ENCODE peak calls at places on chromosomes 4 and X, in nine cellular contexts. L is fibroblast of lung, A is mucosa of descending colon, Q is IMR-90, C is astrocyte, V is uterus, I is PC-3, Z is HFF-Myc, U is epithelial cell of proximal tubule. J is an unnamed sample.

GRCh38 chrX:17376381-17377046 is 1.5 kb downstream of the NHS start:
- DNase-seq in Z (no peak), Q (no peak), U (no peak), C (no peak), A (peak), L (no peak), I (peak), V (peak), J (no peak)

GRCh38 chrX:118521435-118521834 is 25.8 kb downstream of the DOCK11 start:
- DNase-seq in C (peak), Q (peak), V (no peak), A (no peak), U (no peak), Z (no peak), L (peak), I (no peak), J (peak)

GRCh38 chr4:13933163-13933562 is 305.6 kb upstream of the BOD1L1 start:
- DNase-seq in I (no peak), Z (no peak), L (peak), V (no peak), Q (peak), C (peak), A (no peak), U (no peak), J (peak)

GRCh38 chrX:135384161-135384836 is 37.4 kb upstream of the SMIM10L2A start:
- DNase-seq in Z (no peak), C (no peak), L (no peak), A (no peak), U (no peak), V (no peak), I (no peak), Q (no peak), J (no peak)

GRCh38 chr4:4329496-4329895 is 39.4 kb downstream of the ZBTB49 start:
- DNase-seq in Q (no peak), Z (no peak), C (no peak), U (no peak), V (no peak), L (no peak), I (no peak), A (no peak), J (no peak)

GRCh38 chr4:87025023-87025613 is 90.3 kb downstream of the AFF1 start:
- DNase-seq in C (no peak), U (no peak), L (no peak), Q (no peak), I (no peak), Z (no peak), V (no peak), A (no peak), J (no peak)

GRCh38 chrX:135389717-135390116 is 32.0 kb upstream of the SMIM10L2A start:
- DNase-seq in C (no peak), U (peak), Z (no peak), L (no peak), I (peak), V (no peak), A (no peak), Q (no peak), J (no peak)

GRCh38 chr4:83362492-83363329 is 28.1 kb upstream of the HPSE start:
- DNase-seq in I (peak), Q (peak), L (peak), U (no peak), C (peak), Z (peak), A (no peak), V (no peak), J (peak)

DNA sequence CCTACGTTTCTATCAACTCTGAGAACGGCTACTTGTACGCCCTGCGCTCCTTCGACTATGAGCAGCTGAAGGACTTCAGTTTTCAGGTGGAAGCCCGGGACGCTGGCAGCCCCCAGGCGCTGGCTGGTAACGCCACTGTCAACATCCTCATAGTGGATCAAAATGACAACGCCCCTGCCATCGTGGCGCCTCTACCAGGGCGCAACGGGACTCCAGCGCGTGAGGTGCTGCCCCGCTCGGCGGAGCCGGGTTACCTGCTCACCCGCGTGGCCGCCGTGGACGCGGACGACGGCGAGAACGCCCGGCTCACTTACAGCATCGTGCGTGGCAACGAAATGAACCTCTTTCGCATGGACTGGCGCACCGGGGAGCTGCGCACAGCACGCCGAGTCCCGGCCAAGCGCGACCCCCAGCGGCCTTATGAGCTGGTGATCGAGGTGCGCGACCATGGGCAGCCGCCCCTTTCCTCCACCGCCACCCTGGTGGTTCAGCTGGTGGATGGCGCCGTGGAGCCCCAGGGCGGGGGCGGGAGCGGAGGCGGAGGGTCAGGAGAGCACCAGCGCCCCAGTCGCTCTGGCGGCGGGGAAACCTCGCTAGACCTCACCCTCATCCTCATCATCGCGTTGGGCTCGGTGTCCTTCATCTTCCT is 2.7 kb downstream of the PCDH10 start:
- DNase-seq in C (peak), V (no peak), L (peak), I (no peak), Q (no peak), A (no peak), Z (no peak), U (no peak), J (no peak)
- TF ChIP-seq CTCF in C (no peak), V (no peak), L (peak), I (no peak), Q (peak), A (no peak), Z (no peak), U (no peak), J (no peak)

DNA sequence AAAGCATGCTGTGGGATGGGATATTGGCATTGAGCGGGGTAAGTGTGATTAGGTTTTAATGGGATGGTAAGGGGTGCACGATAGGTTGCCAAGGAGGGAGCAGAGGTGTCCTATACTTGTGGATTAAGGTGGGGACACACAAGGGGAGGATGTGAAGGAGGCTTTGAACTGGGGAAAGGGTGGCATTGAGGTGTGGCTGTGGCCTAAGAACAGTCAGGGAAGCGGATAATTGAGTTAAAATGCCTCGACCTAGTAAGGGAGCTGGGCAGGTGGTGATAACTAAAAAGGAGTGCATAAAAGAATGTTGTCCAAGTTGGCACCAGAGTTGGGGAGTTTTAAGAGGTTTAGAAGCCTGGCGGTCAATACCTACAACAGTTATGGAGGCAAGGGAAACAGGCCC is 17.5 kb downstream of the KLKB1 start:
- DNase-seq in V (no peak), L (no peak), Q (no peak), U (no peak), C (no peak), A (no peak), I (no peak), Z (no peak), J (no peak)
- H3K4me3 ChIP-seq in V (no peak), L (no peak), Q (no peak), U (no peak), C (no peak), A (no peak), I (no peak), Z (no peak), J (no peak)

DNA sequence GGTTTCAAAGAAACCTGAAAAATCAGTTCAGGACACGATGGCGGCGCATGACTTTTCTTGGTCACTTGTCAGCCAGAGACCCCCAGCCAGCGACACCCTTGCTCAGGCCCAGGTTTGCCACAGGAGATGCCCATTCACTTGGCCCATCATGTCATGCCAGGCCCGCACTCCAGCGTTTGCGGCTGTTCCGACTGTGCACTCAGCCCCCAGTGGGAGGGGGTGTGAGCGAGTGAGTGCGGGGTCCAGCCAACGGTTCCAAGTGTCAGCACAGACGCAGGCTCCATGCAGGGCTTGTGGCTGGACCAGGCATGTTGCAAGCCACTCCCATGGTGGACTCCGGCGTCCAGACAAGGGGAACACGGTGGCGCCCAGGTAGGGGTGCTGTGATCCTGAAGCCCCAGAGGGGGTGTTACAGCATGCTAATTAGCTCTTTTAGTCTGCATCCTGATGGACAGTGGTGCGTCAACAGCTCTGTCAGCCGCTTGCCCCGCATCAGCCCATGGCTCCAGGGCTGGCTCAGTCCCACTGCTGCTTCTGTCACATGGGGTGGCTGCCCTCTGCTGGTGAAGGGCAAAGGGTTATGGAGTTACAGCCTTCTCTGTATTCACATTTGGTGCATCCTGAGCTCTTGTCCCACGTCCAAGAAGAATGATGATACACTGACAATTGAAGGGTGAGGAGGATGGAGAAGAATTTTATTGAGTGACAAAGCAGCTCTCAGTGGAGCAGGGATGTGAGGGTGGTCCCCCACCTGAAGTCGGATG is 3.7 kb upstream of the MAEA start:
- DNase-seq in V (no peak), A (no peak), Q (peak), L (no peak), Z (no peak), I (peak), C (no peak), U (no peak), J (peak)
- TF ChIP-seq CTCF in V (no peak), A (no peak), Q (peak), L (no peak), Z (peak), I (peak), C (no peak), U (peak), J (peak)

GRCh38 chr4:2402053-2402452 is 16.4 kb downstream of the ZFYVE28 start:
- DNase-seq in Z (no peak), C (peak), A (peak), U (no peak), I (peak), Q (no peak), L (no peak), V (peak), J (peak)
- H3K4me3 ChIP-seq in Z (no peak), C (no peak), A (no peak), U (peak), I (peak), Q (no peak), L (peak), V (no peak), J (peak)